ENCODE peak calls at places on chromosome 3, in six cellular contexts. S is neural progenitor cell, M is GM12865, C is right atrium auricular region, W is AG04450, F is transverse colon. D is an unnamed sample.

GRCh38 chr3:160778480-160778879 is 22.4 kb downstream of the PPM1L start:
- DNase-seq in M (no peak), C (no peak), S (no peak), W (no peak), F (no peak), D (no peak)

GRCh38 chr3:177607596-177607995 is 410.3 kb upstream of the TBL1XR1 start:
- DNase-seq in W (no peak), S (no peak), M (no peak), C (no peak), F (no peak), D (no peak)

GRCh38 chr3:133472889-133473288 is 73.0 kb downstream of the BFSP2 start:
- DNase-seq in M (no peak), C (no peak), S (peak), W (no peak), F (no peak), D (no peak)

GRCh38 chr3:149382091-149382467 is 4.6 kb upstream of the TM4SF1 start:
- DNase-seq in M (peak), F (no peak), C (no peak), W (peak), S (no peak), D (peak)

GRCh38 chr3:196275126-196275525 is 12.4 kb downstream of the PCYT1A start:
- DNase-seq in F (no peak), C (no peak), S (no peak), W (no peak), M (no peak), D (peak)

GRCh38 chr3:197960694-197961581 is 921 bp downstream of the LMLN start:
- DNase-seq in F (no peak), M (no peak), W (no peak), S (no peak), C (peak), D (peak)

GRCh38 chr3:157501863-157502262 is 1.4 kb downstream of the VEPH1 start:
- DNase-seq in M (no peak), W (no peak), C (no peak), F (no peak), S (peak), D (no peak)

GRCh38 chr3:10196389-10197052 is 31.8 kb downstream of the IRAK2 start:
- DNase-seq in C (peak), M (peak), S (no peak), F (peak), W (no peak), D (peak)

GRCh38 chr3:190701096-190701532 is 161.4 kb downstream of the GMNC start:
- DNase-seq in C (no peak), M (peak), W (no peak), S (peak), F (peak), D (peak)

DNA sequence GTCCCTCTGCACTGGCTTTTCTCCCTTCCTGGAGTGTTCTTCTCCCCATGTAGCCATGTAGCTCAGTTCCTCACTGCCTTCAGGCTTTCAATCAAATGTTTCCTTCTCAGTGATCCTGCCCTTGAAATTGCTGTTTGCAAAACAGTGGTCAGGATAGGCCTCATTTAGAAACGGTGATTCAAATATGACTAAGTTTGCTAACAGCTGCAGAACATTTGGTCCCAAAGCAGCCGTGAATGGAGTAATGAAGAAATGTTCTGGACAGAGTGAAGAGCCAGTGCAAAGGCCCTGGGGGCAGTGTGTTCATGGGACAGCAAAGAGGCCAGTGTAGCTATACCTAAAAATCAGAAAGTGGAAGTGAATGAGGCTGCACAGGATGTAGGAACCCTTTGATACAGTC is 223.4 kb downstream of the FEZF2 start:
- DNase-seq in C (no peak), F (no peak), S (no peak), W (peak), M (no peak), D (peak)
- H3K4me3 ChIP-seq in C (no peak), F (no peak), S (no peak), W (no peak), M (no peak), D (no peak)

DNA sequence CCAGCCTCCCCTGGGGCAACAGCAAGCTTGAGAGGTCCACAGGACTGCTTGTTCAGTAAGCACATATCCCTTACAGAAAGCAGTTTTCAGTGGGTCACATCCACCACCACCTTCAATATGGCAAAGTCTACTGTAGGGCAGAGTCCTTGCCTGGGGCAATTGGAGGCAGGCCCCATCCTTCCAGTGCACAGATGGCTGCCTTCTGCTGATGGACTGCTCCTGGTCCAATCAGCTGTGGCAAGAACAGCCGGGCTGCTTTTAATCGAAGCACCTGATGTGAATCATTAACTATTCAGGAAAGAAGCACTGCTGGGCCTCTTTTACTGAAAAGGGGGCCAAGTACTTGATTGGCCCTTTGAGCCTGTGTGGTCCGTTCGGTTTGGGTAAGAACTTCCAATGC is 24.4 kb downstream of the LARS2 start:
- DNase-seq in F (no peak), W (no peak), C (no peak), M (no peak), S (no peak), D (no peak)
- TF ChIP-seq CTCF in F (no peak), W (no peak), C (no peak), M (no peak), S (no peak), D (no peak)

GRCh38 chr3:179544981-179545645 is 17.6 kb upstream of the ACTL6A start:
- DNase-seq in S (no peak), W (peak), M (no peak), C (no peak), F (no peak), D (peak)
- H3K4me3 ChIP-seq in S (no peak), W (no peak), M (no peak), C (no peak), F (no peak), D (no peak)

GRCh38 chr3:72665701-72666443 is 182.4 kb downstream of the SHQ1 start:
- DNase-seq in C (no peak), M (peak), F (peak), S (peak), W (no peak), D (peak)
- TF ChIP-seq CTCF in C (peak), M (peak), F (peak), S (peak), W (peak), D (peak)

GRCh38 chr3:112640333-112640863 is 545 bp downstream of the CCDC80 start:
- DNase-seq in S (peak), W (peak), F (no peak), M (no peak), C (peak), D (peak)
- H3K4me3 ChIP-seq in S (no peak), W (peak), F (peak), M (no peak), C (peak), D (peak)